ENCODE peak calls at places on chromosomes 13 and 19, in nine cellular contexts. B, W, J, Q, D, S, Y, F and V are unnamed samples. For H3K4me1, the result is how much of the 10 kb centered on the place peaks cover.

GRCh38 chr13:20359335-20359734 is 127.2 kb upstream of the GJB6 start:
- DNase-seq in B (peak), W (no peak), J (no peak), Q (peak), D (no peak), S (no peak), Y (no peak), F (no peak), V (no peak)

GRCh38 chr13:28313579-28313978 is 175.2 kb downstream of the PAN3 start:
- DNase-seq in B (peak), W (peak), J (no peak), Q (peak), D (peak), S (no peak), Y (peak), F (no peak), V (no peak)

GRCh38 chr13:112716461-112716820 is 26.6 kb downstream of the ATP11A start:
- DNase-seq in B (no peak), W (no peak), J (no peak), Q (no peak), D (peak), S (no peak), Y (no peak), F (peak), V (no peak)

GRCh38 chr13:113669231-113669870 is 2.3 kb downstream of the GRK1 start:
- DNase-seq in B (no peak), W (no peak), J (peak), Q (no peak), D (peak), S (no peak), Y (no peak), F (peak), V (peak)

GRCh38 chr19:19997656-19998268 is 41.5 kb downstream of the ZNF682 start:
- DNase-seq in B (no peak), W (no peak), J (no peak), Q (no peak), D (peak), S (no peak), Y (peak), F (no peak), V (no peak)

GRCh38 chr13:25046985-25047660 is 48.8 kb upstream of the PABPC3 start:
- DNase-seq in B (peak), W (peak), J (no peak), Q (peak), D (peak), S (no peak), Y (peak), F (no peak), V (no peak)

GRCh38 chr13:22144806-22145205 is 473.9 kb downstream of the FGF9 start:
- DNase-seq in B (no peak), W (no peak), J (no peak), Q (no peak), D (no peak), S (no peak), Y (no peak), F (no peak), V (no peak)

GRCh38 chr19:18301718-18302111 is 20.3 kb upstream of the JUND start:
- DNase-seq in B (no peak), W (no peak), J (peak), Q (no peak), D (no peak), S (no peak), Y (no peak), F (no peak), V (no peak)

GRCh38 chr19:33562636-33563035 is 41.0 kb upstream of the PEPD start:
- DNase-seq in B (no peak), W (no peak), J (no peak), Q (no peak), D (no peak), S (no peak), Y (no peak), F (no peak), V (no peak)

GRCh38 chr19:44820648-44821609 is 12.0 kb downstream of the BCAM start:
- DNase-seq in B (no peak), W (no peak), J (peak), Q (no peak), D (no peak), S (no peak), Y (no peak), F (no peak), V (peak)

GRCh38 chr19:31516756-31517155 is 167.5 kb upstream of the TSHZ3 start:
- DNase-seq in B (no peak), W (no peak), J (no peak), Q (no peak), D (no peak), S (no peak), Y (no peak), F (no peak), V (no peak)

GRCh38 chr13:73220966-73221720 is 162.3 kb downstream of the KLF5 start:
- DNase-seq in B (peak), W (peak), J (no peak), Q (peak), D (peak), S (no peak), Y (peak), F (no peak), V (no peak)

GRCh38 chr19:39927076-39927475 is 7.4 kb downstream of the FCGBP start:
- DNase-seq in B (no peak), W (no peak), J (no peak), Q (no peak), D (no peak), S (no peak), Y (no peak), F (no peak), V (no peak)

GRCh38 chr19:4717191-4717965 is 6.3 kb downstream of the DPP9 start:
- DNase-seq in B (no peak), W (peak), J (no peak), Q (peak), D (no peak), S (peak), Y (no peak), F (peak), V (no peak)

GRCh38 chr13:51643114-51643881 is 59.0 kb downstream of the WDFY2 start:
- DNase-seq in B (peak), W (no peak), J (no peak), Q (peak), D (peak), S (no peak), Y (peak), F (no peak), V (no peak)

GRCh38 chr13:40102854-40103253 is 447.4 kb downstream of the COG6 start:
- DNase-seq in B (peak), W (peak), J (peak), Q (peak), D (no peak), S (no peak), Y (no peak), F (no peak), V (no peak)

GRCh38 chr13:64052526-64052925 is 2636.9 kb upstream of the PCDH20 start:
- DNase-seq in B (no peak), W (no peak), J (no peak), Q (no peak), D (peak), S (no peak), Y (peak), F (no peak), V (no peak)

GRCh38 chr19:35756373-35757230 is at the start of gene HSPB6:
- DNase-seq in B (peak), W (peak), J (peak), Q (peak), D (peak), S (no peak), Y (peak), F (peak), V (peak)

GRCh38 chr19:4598712-4599111 is 39.2 kb upstream of the SEMA6B start:
- DNase-seq in B (no peak), W (no peak), J (no peak), Q (no peak), D (peak), S (no peak), Y (no peak), F (no peak), V (no peak)

GRCh38 chr13:104843328-104843727 is 1692.1 kb downstream of the EFNB2 start:
- DNase-seq in B (no peak), W (no peak), J (no peak), Q (no peak), D (no peak), S (no peak), Y (no peak), F (no peak), V (no peak)

GRCh38 chr13:51666316-51666715 is 82.1 kb downstream of the WDFY2 start:
- DNase-seq in B (no peak), W (no peak), J (no peak), Q (no peak), D (no peak), S (no peak), Y (no peak), F (no peak), V (no peak)

GRCh38 chr13:79867248-79867647 is 386.3 kb downstream of the NDFIP2 start:
- DNase-seq in B (peak), W (no peak), J (no peak), Q (peak), D (no peak), S (no peak), Y (no peak), F (no peak), V (no peak)

GRCh38 chr13:79393564-79394249 is 12.3 kb downstream of the RBM26 start:
- DNase-seq in B (no peak), W (peak), J (no peak), Q (no peak), D (peak), S (no peak), Y (no peak), F (peak), V (peak)

GRCh38 chr13:73403362-73404150 is 344.8 kb downstream of the KLF5 start:
- DNase-seq in B (no peak), W (no peak), J (no peak), Q (no peak), D (no peak), S (no peak), Y (no peak), F (no peak), V (no peak)

GRCh38 chr13:98253526-98253925 is 76.5 kb upstream of the RNF113B start:
- DNase-seq in B (peak), W (peak), J (no peak), Q (no peak), D (peak), S (no peak), Y (no peak), F (no peak), V (no peak)

GRCh38 chr19:10044390-10044789 is 31.1 kb downstream of the RDH8 start:
- DNase-seq in B (no peak), W (no peak), J (no peak), Q (no peak), D (no peak), S (no peak), Y (no peak), F (no peak), V (no peak)

GRCh38 chr19:888615-889385 is 4.2 kb downstream of the MED16 start:
- DNase-seq in B (no peak), W (no peak), J (no peak), Q (no peak), D (no peak), S (no peak), Y (no peak), F (no peak), V (no peak)

GRCh38 chr13:77521595-77522367 is 13.7 kb upstream of the SCEL start:
- DNase-seq in B (no peak), W (no peak), J (no peak), Q (no peak), D (peak), S (peak), Y (peak), F (peak), V (no peak)

GRCh38 chr13:95023405-95023804 is 277.8 kb downstream of the ABCC4 start:
- DNase-seq in B (no peak), W (no peak), J (no peak), Q (peak), D (no peak), S (no peak), Y (peak), F (no peak), V (no peak)

GRCh38 chr19:1082165-1082927 is 12.8 kb downstream of the POLR2E start:
- DNase-seq in B (no peak), W (peak), J (no peak), Q (no peak), D (peak), S (peak), Y (peak), F (peak), V (peak)

GRCh38 chr19:35870798-35871197 is 2.4 kb downstream of the APLP1 start:
- DNase-seq in B (no peak), W (no peak), J (no peak), Q (no peak), D (peak), S (no peak), Y (no peak), F (no peak), V (no peak)

GRCh38 chr13:99199541-99200432 is 867 bp upstream of the UBAC2 start:
- DNase-seq in B (peak), W (no peak), J (no peak), Q (no peak), D (no peak), S (no peak), Y (no peak), F (no peak), V (no peak)

GRCh38 chr13:33119886-33120543 is 103.8 kb downstream of the KL start:
- DNase-seq in B (no peak), W (no peak), J (no peak), Q (peak), D (no peak), S (no peak), Y (no peak), F (no peak), V (no peak)

GRCh38 chr19:40691421-40692211 is 1.2 kb upstream of the NUMBL start:
- DNase-seq in B (peak), W (no peak), J (peak), Q (no peak), D (peak), S (no peak), Y (peak), F (no peak), V (no peak)

GRCh38 chr19:6059396-6059947 is 50.8 kb downstream of the RFX2 start:
- DNase-seq in B (no peak), W (no peak), J (peak), Q (no peak), D (no peak), S (no peak), Y (no peak), F (no peak), V (no peak)

GRCh38 chr19:6057651-6058365 is 52.5 kb downstream of the RFX2 start:
- DNase-seq in B (no peak), W (no peak), J (peak), Q (no peak), D (no peak), S (no peak), Y (no peak), F (no peak), V (no peak)

GRCh38 chr19:6059996-6060599 is 50.2 kb downstream of the RFX2 start:
- DNase-seq in B (no peak), W (no peak), J (peak), Q (no peak), D (no peak), S (no peak), Y (no peak), F (no peak), V (no peak)

GRCh38 chr19:6056801-6057650 is 53.3 kb downstream of the RFX2 start:
- DNase-seq in B (peak), W (peak), J (peak), Q (peak), D (peak), S (peak), Y (peak), F (peak), V (peak)

GRCh38 chr19:6058411-6059201 is 51.7 kb downstream of the RFX2 start:
- DNase-seq in B (no peak), W (no peak), J (peak), Q (no peak), D (no peak), S (no peak), Y (no peak), F (no peak), V (no peak)
- H3K4me1 ChIP-seq in B (under half), W (under half), J (under half), Q (under half), D (under half), S (under half), Y (under half), F (half or more), V (under half)

GRCh38 chr13:91355826-91356710 is 8.6 kb downstream of the MIR17HG start:
- DNase-seq in B (no peak), W (no peak), J (no peak), Q (no peak), D (no peak), S (no peak), Y (no peak), F (no peak), V (no peak)
- H3K4me1 ChIP-seq in B (under half), W (under half), J (under half), Q (under half), D (under half), S (under half), Y (under half), F (under half), V (under half)

GRCh38 chr13:109672545-109672944 is 113.8 kb downstream of the IRS2 start:
- DNase-seq in B (peak), W (no peak), J (no peak), Q (peak), D (no peak), S (no peak), Y (no peak), F (no peak), V (no peak)

GRCh38 chr13:109669956-109670355 is 116.4 kb downstream of the IRS2 start:
- DNase-seq in B (no peak), W (no peak), J (no peak), Q (no peak), D (no peak), S (no peak), Y (no peak), F (no peak), V (no peak)

GRCh38 chr13:109669234-109669612 is 117.2 kb downstream of the IRS2 start:
- DNase-seq in B (no peak), W (no peak), J (no peak), Q (no peak), D (no peak), S (no peak), Y (peak), F (no peak), V (no peak)

GRCh38 chr13:109671919-109672318 is 114.5 kb downstream of the IRS2 start:
- DNase-seq in B (peak), W (no peak), J (no peak), Q (no peak), D (no peak), S (no peak), Y (no peak), F (no peak), V (no peak)

GRCh38 chr13:109670776-109671175 is 115.6 kb downstream of the IRS2 start:
- DNase-seq in B (no peak), W (no peak), J (no peak), Q (no peak), D (no peak), S (no peak), Y (no peak), F (no peak), V (no peak)
- H3K4me1 ChIP-seq in B (under half), W (under half), J (under half), Q (under half), D (under half), S (under half), Y (under half), F (under half), V (under half)

GRCh38 chr19:49542446-49542845 is 14.6 kb downstream of the RCN3 start:
- DNase-seq in B (no peak), W (no peak), J (no peak), Q (no peak), D (no peak), S (no peak), Y (no peak), F (no peak), V (no peak)
- H3K4me1 ChIP-seq in B (under half), W (under half), J (under half), Q (under half), D (under half), S (under half), Y (under half), F (under half), V (under half)

GRCh38 chr19:46378268-46378667 is 31.4 kb downstream of the PPP5C start:
- DNase-seq in B (peak), W (peak), J (no peak), Q (peak), D (no peak), S (no peak), Y (no peak), F (no peak), V (no peak)
- H3K4me1 ChIP-seq in B (under half), W (under half), J (under half), Q (under half), D (under half), S (under half), Y (under half), F (under half), V (under half)

DNA sequence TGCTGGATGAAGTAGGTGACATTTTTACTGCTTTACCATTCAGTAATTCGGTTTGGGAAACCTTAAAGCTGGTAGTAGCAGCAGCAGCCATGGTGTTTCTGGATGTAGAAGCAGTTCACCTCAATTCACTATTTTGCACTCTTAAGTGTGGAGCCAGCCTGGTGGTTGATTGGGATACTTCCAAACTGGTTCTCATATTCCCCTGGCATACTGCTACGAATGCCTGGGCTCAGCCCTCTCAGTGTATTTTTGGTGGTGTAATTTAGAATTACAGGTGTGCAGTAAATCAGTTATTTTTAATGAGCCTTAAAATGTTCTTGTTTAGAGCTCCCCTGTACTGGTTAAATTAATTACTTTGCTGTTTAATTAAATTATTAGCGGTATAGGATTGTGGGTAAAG is 12.4 kb downstream of the HNRNPM start:
- DNase-seq in B (no peak), W (no peak), J (no peak), Q (no peak), D (no peak), S (no peak), Y (no peak), F (no peak), V (no peak)
- H3K4me1 ChIP-seq in B (under half), W (half or more), J (under half), Q (under half), D (under half), S (under half), Y (under half), F (half or more), V (under half)

GRCh38 chr19:47225746-47226425 is 5.1 kb downstream of the BBC3 start:
- DNase-seq in B (peak), W (peak), J (peak), Q (peak), D (peak), S (peak), Y (peak), F (peak), V (peak)

GRCh38 chr19:47228937-47229673 is 1.9 kb downstream of the BBC3 start:
- DNase-seq in B (peak), W (peak), J (no peak), Q (peak), D (peak), S (no peak), Y (peak), F (no peak), V (no peak)

GRCh38 chr19:47226426-47227346 is 4.3 kb downstream of the BBC3 start:
- DNase-seq in B (peak), W (peak), J (peak), Q (peak), D (no peak), S (peak), Y (peak), F (peak), V (peak)

GRCh38 chr19:47228168-47228936 is 2.6 kb downstream of the BBC3 start:
- DNase-seq in B (peak), W (peak), J (peak), Q (peak), D (peak), S (no peak), Y (peak), F (peak), V (peak)

GRCh38 chr19:47227347-47228167 is 3.4 kb downstream of the BBC3 start:
- DNase-seq in B (peak), W (peak), J (peak), Q (peak), D (peak), S (peak), Y (peak), F (peak), V (peak)
- H3K4me1 ChIP-seq in B (half or more), W (under half), J (under half), Q (under half), D (under half), S (under half), Y (under half), F (under half), V (under half)

DNA sequence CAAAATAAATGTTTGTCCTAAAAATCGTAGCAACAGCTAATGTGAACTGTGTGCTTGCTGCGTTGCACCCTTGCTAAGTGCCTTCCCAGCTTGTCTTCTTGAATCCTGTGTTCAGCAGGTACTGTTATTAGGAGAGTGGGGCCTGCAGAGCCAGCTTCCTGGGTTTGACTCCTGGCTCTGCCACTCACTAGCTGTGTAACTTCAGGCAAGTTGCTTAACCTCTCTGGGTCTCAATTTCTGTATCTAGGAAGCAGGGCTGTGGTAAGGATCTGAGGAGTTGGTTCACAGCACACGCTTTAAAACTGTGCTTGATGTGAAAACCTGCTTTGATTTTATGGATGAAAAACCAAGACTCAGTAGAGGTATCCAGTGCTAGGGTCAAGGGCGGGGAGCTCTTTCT is 10.0 kb downstream of the NFIX start:
- DNase-seq in B (no peak), W (no peak), J (no peak), Q (no peak), D (no peak), S (no peak), Y (no peak), F (no peak), V (no peak)
- H3K4me1 ChIP-seq in B (under half), W (under half), J (under half), Q (under half), D (under half), S (under half), Y (under half), F (half or more), V (under half)